ENCODE peak calls at places on chromosomes 3 and 15, in four cellular contexts. S is HCT116, F is endothelial cell of umbilical vein, P is upper lobe of left lung. A is an unnamed sample. For H3K4me1, the result is how much of the 10 kb centered on the place peaks cover.

GRCh38 chr15:74995779-74996765 is 709 bp downstream of the SCAMP5 start:
- DNase-seq in P (peak), F (no peak), S (no peak), A (no peak)

GRCh38 chr15:49860101-49860500 is 239.3 kb downstream of the DTWD1 start:
- DNase-seq in S (no peak), P (no peak), F (no peak), A (no peak)

GRCh38 chr3:50356553-50356952 is 2.8 kb downstream of the TMEM115 start:
- DNase-seq in F (no peak), S (no peak), P (no peak), A (no peak)

GRCh38 chr3:139472380-139473010 is 3.8 kb downstream of the RBP2 start:
- DNase-seq in F (no peak), P (no peak), S (no peak), A (no peak)

GRCh38 chr3:170154569-170155143 is 26.9 kb downstream of the PHC3 start:
- DNase-seq in P (no peak), S (no peak), F (no peak), A (no peak)

GRCh38 chr3:184361532-184361931 is at the start of the genes CLCN2 and POLR2H:
- DNase-seq in S (no peak), F (peak), P (peak), A (no peak)

GRCh38 chr3:170021083-170021482 is 16.7 kb upstream of the GPR160 start:
- DNase-seq in F (no peak), S (no peak), P (no peak), A (no peak)

GRCh38 chr3:101513419-101513986 is 491 bp upstream of the SENP7 start:
- DNase-seq in P (no peak), S (no peak), F (no peak), A (no peak)

GRCh38 chr3:158127250-158128219 is 17.6 kb downstream of the RSRC1 start:
- DNase-seq in F (no peak), P (no peak), S (no peak), A (no peak)

GRCh38 chr15:91865903-91866302 is 12.4 kb downstream of the SLCO3A1 start:
- DNase-seq in F (no peak), P (no peak), S (no peak), A (no peak)

GRCh38 chr3:193801094-193801493 is 208.1 kb downstream of the OPA1 start:
- DNase-seq in S (no peak), F (no peak), P (no peak), A (no peak)

GRCh38 chr15:41332788-41333527 is at the start of gene NUSAP1:
- DNase-seq in F (no peak), P (peak), S (no peak), A (no peak)

GRCh38 chr3:102756706-102757105 is 321.9 kb downstream of the ZPLD1 start:
- DNase-seq in P (no peak), S (no peak), F (no peak), A (no peak)

GRCh38 chr15:56948000-56948765 is 29.7 kb downstream of the TCF12 start:
- DNase-seq in P (no peak), S (no peak), F (no peak), A (no peak)

GRCh38 chr15:48049736-48050135 is 71.1 kb upstream of the SLC24A5 start:
- DNase-seq in P (no peak), S (no peak), F (no peak), A (no peak)

GRCh38 chr15:70299931-70300858 is 202.5 kb upstream of the TLE3 start:
- DNase-seq in S (no peak), P (no peak), F (no peak), A (no peak)

GRCh38 chr15:69319384-69320375 is 21.0 kb downstream of the PAQR5 start:
- DNase-seq in P (no peak), F (no peak), S (no peak), A (no peak)

GRCh38 chr3:157347577-157348303 is 88.9 kb upstream of the PTX3 start:
- DNase-seq in S (no peak), F (no peak), P (peak), A (no peak)

GRCh38 chr3:130316164-130316563 is 29.3 kb upstream of the COL6A5 start:
- DNase-seq in P (no peak), S (no peak), F (no peak), A (no peak)

GRCh38 chr15:43958894-43959330 is 132.1 kb downstream of the WDR76 start:
- DNase-seq in F (peak), P (no peak), S (peak), A (no peak)

GRCh38 chr3:135907422-135908165 is 57.9 kb upstream of the PPP2R3A start:
- DNase-seq in P (no peak), F (no peak), S (no peak), A (no peak)

GRCh38 chr15:65583701-65584100 is 27.2 kb downstream of the INTS14 start:
- DNase-seq in P (no peak), S (no peak), F (peak), A (no peak)

GRCh38 chr3:42226470-42227425 is 39.2 kb downstream of the CCK start:
- DNase-seq in F (no peak), S (no peak), P (no peak), A (no peak)

GRCh38 chr15:74319596-74320357 is 47.7 kb downstream of the CYP11A1 start:
- DNase-seq in F (no peak), S (no peak), P (peak), A (no peak)

GRCh38 chr15:36757189-36757814 is 177.9 kb downstream of the CDIN1 start:
- DNase-seq in F (no peak), S (no peak), P (no peak), A (no peak)

GRCh38 chr3:132211896-132212295 is 105.3 kb upstream of the ACP3 start:
- DNase-seq in F (no peak), P (no peak), S (no peak), A (no peak)

GRCh38 chr3:131454501-131454900 is 48.3 kb downstream of the MRPL3 start:
- DNase-seq in P (no peak), S (no peak), F (no peak), A (no peak)

GRCh38 chr3:126828306-126828705 is 124.3 kb downstream of the CHCHD6 start:
- DNase-seq in P (no peak), F (no peak), S (no peak), A (no peak)

GRCh38 chr15:34951993-34952392 is 17.5 kb downstream of the AQR start:
- DNase-seq in P (no peak), F (peak), S (no peak), A (no peak)

GRCh38 chr3:73525591-73525990 is 99.2 kb downstream of the PDZRN3 start:
- DNase-seq in P (no peak), S (no peak), F (no peak), A (no peak)

GRCh38 chr3:133237380-133237779 is 162.5 kb upstream of the BFSP2 start:
- DNase-seq in S (no peak), P (no peak), F (no peak), A (no peak)

GRCh38 chr3:150072576-150072975 is 101.9 kb upstream of the PFN2 start:
- DNase-seq in F (no peak), P (no peak), S (no peak), A (no peak)

GRCh38 chr3:196013587-196014487 is 68.1 kb downstream of the TFRC start:
- DNase-seq in F (no peak), P (peak), S (no peak), A (no peak)

GRCh38 chr15:46636220-46636619 is 1001.4 kb downstream of the SQOR start:
- DNase-seq in P (no peak), F (no peak), S (no peak), A (no peak)

GRCh38 chr15:48250640-48251076 is 44.6 kb downstream of the SLC12A1 start:
- DNase-seq in S (peak), F (peak), P (no peak), A (no peak)

GRCh38 chr3:189724366-189724765 is 93.2 kb downstream of the TP63 start:
- DNase-seq in F (no peak), P (no peak), S (no peak), A (no peak)

GRCh38 chr3:118128886-118129285 is 905.8 kb downstream of the IGSF11 start:
- DNase-seq in F (no peak), P (no peak), S (no peak), A (no peak)

GRCh38 chr3:153547984-153548383 is 386.0 kb downstream of the RAP2B start:
- DNase-seq in P (no peak), F (no peak), S (no peak), A (no peak)

GRCh38 chr3:157360044-157360443 is 76.6 kb upstream of the PTX3 start:
- DNase-seq in S (peak), F (peak), P (no peak), A (no peak)

GRCh38 chr3:98784042-98784441 is 20.9 kb downstream of the ST3GAL6 start:
- DNase-seq in P (no peak), F (peak), S (no peak), A (peak)
- H3K4me1 ChIP-seq in P (under half), F (under half), S (under half), A (under half)

DNA sequence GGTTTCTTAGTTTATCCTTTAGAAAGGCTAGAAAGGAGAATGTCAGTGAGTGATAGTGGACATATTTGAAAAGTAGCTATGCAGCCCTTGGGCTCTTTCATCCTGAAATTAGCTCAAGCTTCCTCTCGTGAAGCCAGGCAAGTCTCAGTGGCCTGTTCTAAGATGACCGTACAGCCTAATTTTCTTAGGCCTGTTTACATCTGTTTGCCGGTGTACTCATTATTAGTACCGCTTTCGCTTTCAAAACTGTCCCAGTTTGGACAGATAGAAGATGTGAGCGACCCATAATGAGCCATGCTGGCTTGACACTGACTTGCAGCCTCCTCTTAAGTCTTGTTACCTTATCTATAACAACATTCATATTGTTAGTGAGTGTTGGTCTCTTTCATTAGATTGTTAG is 5.7 kb upstream of the ARL14 start:
- DNase-seq in P (no peak), S (no peak), F (no peak), A (no peak)
- TF ChIP-seq POLR2A in P (no peak), S (no peak), F (no peak), A (no peak)

GRCh38 chr3:63974451-63974850 is 48.8 kb downstream of the PSMD6 start:
- DNase-seq in P (no peak), F (no peak), S (no peak), A (no peak)

GRCh38 chr3:63973406-63973805 is 49.9 kb downstream of the PSMD6 start:
- DNase-seq in F (no peak), P (peak), S (no peak), A (no peak)

GRCh38 chr3:63970596-63971468 is 52.5 kb downstream of the PSMD6 start:
- DNase-seq in S (no peak), P (no peak), F (no peak), A (no peak)

GRCh38 chr3:63972196-63972595 is 51.1 kb downstream of the PSMD6 start:
- DNase-seq in P (no peak), F (no peak), S (no peak), A (no peak)

GRCh38 chr3:63972987-63973386 is 50.3 kb downstream of the PSMD6 start:
- DNase-seq in F (no peak), P (no peak), S (no peak), A (no peak)
- H3K27ac ChIP-seq in F (no peak), P (peak), S (no peak), A (peak)

GRCh38 chr3:152205097-152205593 is 63.6 kb upstream of the MBNL1 start:
- DNase-seq in F (no peak), S (no peak), P (no peak), A (no peak)

GRCh38 chr3:152204218-152204617 is 64.5 kb upstream of the MBNL1 start:
- DNase-seq in P (no peak), S (no peak), F (no peak), A (no peak)

GRCh38 chr3:152202976-152203626 is 65.6 kb upstream of the MBNL1 start:
- DNase-seq in F (no peak), S (no peak), P (no peak), A (no peak)

GRCh38 chr3:152206243-152206642 is 62.5 kb upstream of the MBNL1 start:
- DNase-seq in S (no peak), P (no peak), F (no peak), A (no peak)

DNA sequence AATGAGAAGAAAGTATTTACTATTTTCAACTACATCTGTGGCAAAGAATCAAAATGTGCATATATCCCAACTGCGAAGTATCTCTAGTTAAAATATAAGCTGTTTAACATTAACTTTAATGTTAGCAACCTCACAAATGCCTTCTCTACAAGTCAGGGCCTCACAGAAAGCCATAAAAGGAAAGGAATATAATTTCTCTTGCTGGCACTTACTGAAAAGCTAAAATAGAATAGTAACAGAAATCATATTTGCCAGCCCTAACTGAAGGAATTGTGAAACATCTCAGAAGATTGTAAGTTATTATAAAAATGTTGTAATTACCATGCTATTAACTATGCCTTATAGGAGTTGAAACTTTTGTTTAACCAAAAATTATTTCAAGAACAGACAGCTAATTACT is 65.1 kb upstream of the MBNL1 start:
- DNase-seq in P (no peak), S (no peak), F (no peak), A (no peak)
- H3K4me1 ChIP-seq in P (under half), S (under half), F (under half), A (under half)

DNA sequence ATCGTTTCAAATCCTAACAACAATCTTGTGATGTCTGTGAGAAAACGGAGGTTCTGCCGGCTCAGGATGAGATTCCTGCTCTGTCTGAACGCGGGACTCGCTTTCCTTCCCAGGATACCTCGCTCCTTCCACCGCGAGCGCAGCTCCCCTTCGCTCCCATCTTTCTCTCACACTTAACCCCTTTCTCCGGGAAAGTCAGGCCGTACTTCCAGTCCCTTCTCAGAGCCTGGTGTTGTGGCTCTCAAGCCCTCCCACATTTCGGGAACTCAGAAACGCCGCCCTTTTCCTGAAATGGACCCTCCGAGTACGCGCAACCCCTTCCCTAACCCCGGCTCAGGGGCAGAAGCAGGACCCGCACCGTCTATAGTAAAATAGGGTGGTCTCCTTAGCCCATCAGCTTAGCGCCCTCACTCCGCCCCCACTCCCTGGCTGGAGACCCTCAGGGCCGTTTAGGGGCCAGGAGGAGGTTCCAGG is 377 bp upstream of the FEM1B start:
- DNase-seq in F (no peak), P (no peak), S (no peak), A (no peak)
- TF ChIP-seq POLR2A in F (no peak), P (no peak), S (no peak), A (peak)

GRCh38 chr3:188594137-188594536 is 440.2 kb downstream of the LPP start:
- DNase-seq in S (no peak), F (peak), P (no peak), A (no peak)

GRCh38 chr3:188590556-188590955 is 436.6 kb downstream of the LPP start:
- DNase-seq in F (no peak), P (no peak), S (no peak), A (no peak)

GRCh38 chr3:188598872-188599271 is 444.9 kb downstream of the LPP start:
- DNase-seq in F (no peak), P (no peak), S (no peak), A (no peak)

DNA sequence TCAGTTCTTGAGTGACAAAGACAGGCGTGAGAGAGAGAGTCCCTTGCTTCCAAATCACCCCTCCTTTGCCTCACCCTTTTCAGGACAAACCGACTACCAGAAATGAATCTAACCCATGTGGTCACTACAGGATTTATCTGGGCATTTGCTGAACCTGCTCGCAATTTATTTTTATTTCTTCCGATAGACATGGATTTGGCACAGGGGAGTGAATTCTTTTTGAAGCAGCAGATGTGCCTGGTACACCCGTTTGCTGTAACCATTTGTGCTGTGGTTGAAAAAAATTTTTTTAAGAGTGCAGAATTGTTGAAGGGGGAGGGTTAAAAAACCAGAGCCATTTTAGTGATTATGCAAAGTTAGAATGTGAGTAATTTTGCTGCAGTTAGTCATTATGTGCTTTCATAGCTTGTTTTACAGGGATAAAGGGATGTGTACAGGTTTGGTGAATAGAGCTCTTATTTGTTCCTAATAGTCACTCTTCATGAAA is 442.0 kb downstream of the LPP start:
- DNase-seq in S (no peak), P (no peak), F (no peak), A (no peak)
- H3K27ac ChIP-seq in S (no peak), P (no peak), F (no peak), A (peak)

GRCh38 chr3:39118079-39118478 is 10.6 kb downstream of the TTC21A start:
- DNase-seq in P (no peak), F (no peak), S (no peak), A (no peak)

GRCh38 chr3:39118931-39119660 is 11.6 kb downstream of the TTC21A start:
- DNase-seq in P (no peak), S (no peak), F (no peak), A (no peak)

GRCh38 chr3:39113291-39113690 is 5.8 kb downstream of the TTC21A start:
- DNase-seq in F (no peak), P (no peak), S (no peak), A (no peak)

GRCh38 chr3:39114456-39114855 is 7.0 kb downstream of the TTC21A start:
- DNase-seq in S (no peak), F (no peak), P (no peak), A (no peak)

GRCh38 chr3:39115870-39116269 is 8.4 kb downstream of the TTC21A start:
- DNase-seq in P (no peak), S (no peak), F (no peak), A (no peak)
- H3K4me1 ChIP-seq in P (under half), S (under half), F (under half), A (under half)

GRCh38 chr3:36907911-36908646 is 36.8 kb downstream of the TRANK1 start:
- DNase-seq in S (no peak), F (peak), P (no peak), A (no peak)
- TF ChIP-seq POLR2A in S (no peak), F (peak), P (peak), A (no peak)

DNA sequence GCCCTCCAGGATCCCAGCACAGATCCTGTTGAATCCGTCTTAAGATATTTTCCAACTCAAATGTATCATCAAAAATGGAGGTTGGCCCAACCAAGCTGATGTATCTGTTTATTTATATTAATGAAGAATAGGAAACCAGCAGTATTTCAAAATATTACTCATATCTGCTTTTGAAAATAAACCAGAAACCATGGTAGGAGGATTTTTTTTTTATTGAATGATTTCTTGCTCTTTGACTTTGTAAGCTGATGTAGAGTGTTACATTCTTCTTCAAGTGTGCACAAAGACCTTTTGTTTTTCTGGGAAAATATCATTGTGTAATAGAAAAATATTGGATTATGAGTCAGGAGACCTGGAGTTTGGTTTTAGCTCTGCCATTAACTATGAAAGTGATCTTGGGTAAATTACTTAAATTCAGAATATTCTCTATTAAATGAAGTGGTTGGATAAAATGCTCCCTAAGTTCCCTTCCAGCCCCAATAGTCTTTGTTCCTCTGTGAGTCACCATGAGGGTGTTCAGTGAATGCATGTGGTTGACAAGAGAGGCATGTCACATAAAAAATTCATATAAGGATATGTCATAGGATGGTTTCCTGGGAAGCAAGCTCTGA is 221.3 kb upstream of the GAP43 start:
- DNase-seq in P (no peak), F (peak), S (no peak), A (no peak)
- H3K27ac ChIP-seq in P (no peak), F (peak), S (no peak), A (no peak)

DNA sequence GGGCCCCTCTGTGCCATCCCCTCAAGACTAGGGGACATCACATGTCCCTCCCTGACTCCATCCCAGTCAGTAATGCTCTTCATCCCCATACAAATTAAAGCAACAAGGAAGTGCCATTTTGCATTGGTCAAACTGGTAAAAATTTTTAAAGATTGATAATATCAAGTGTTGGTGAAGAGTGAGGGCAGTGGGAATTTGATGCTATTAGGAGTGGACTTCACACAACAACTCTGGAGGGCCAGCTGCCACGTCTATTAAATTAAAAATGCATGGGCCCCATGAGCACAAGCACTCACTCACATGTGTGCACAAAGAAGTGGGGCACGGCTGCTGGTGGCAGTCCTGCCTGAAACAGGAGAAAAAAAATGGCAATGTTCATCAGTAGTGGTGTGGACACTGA is 47.8 kb downstream of the DNAJB8 start:
- DNase-seq in P (no peak), S (no peak), F (no peak), A (no peak)
- H3K4me1 ChIP-seq in P (under half), S (under half), F (under half), A (under half)

A was measured in tibial nerve.